ENCODE peak calls at places on chromosomes 1 and 21, in six cellular contexts. V, L, Z, R, T and E are unnamed samples.
A peak's percentile ranks its signal among the peaks of the same experiment; 100 is the strongest.

GRCh38 chr1:2795926-2796325 is 5.6 kb downstream of the TTC34 start:
- DNase-seq in V (no peak), L (no peak), Z (no peak), R (no peak), T (no peak), E (no peak)

GRCh38 chr1:234934611-234935033 is 194.0 kb downstream of the TOMM20 start:
- DNase-seq in V (no peak), L (no peak), Z (no peak), R (peak; percentile 93), T (no peak), E (peak; percentile 79)

GRCh38 chr1:244840219-244840794 is 4.8 kb downstream of the COX20 start:
- DNase-seq in V (no peak), L (no peak), Z (no peak), R (no peak), T (no peak), E (no peak)

GRCh38 chr1:159214149-159214760 is 9.6 kb downstream of the ACKR1 start:
- DNase-seq in V (peak; percentile 62), L (peak; percentile 20), Z (peak; percentile 49), R (peak; percentile 23), T (peak; percentile 64), E (peak; percentile 34)

GRCh38 chr21:38768385-38769071 is 37.2 kb upstream of the ETS2 start:
- DNase-seq in V (no peak), L (peak; percentile 62), Z (no peak), R (peak; percentile 97), T (no peak), E (peak; percentile 93)

GRCh38 chr1:197076585-197076984 is 9.5 kb upstream of the F13B start:
- DNase-seq in V (no peak), L (no peak), Z (no peak), R (no peak), T (no peak), E (no peak)

GRCh38 chr1:177569476-177569875 is 398.7 kb downstream of the BRINP2 start:
- DNase-seq in V (no peak), L (no peak), Z (no peak), R (peak; percentile 70), T (no peak), E (peak; percentile 56)

GRCh38 chr1:222043444-222044292 is 301.8 kb upstream of the DUSP10 start:
- DNase-seq in V (no peak), L (no peak), Z (no peak), R (peak; percentile 92), T (no peak), E (peak; percentile 95)

GRCh38 chr1:156458181-156458503 is 42.4 kb downstream of the MEF2D start:
- DNase-seq in V (no peak), L (no peak), Z (no peak), R (peak; percentile 80), T (no peak), E (peak; percentile 65)

GRCh38 chr1:87435484-87435883 is 106.8 kb downstream of the LMO4 start:
- DNase-seq in V (no peak), L (no peak), Z (no peak), R (peak; percentile 44), T (no peak), E (peak; percentile 34)

GRCh38 chr1:83765125-83765524 is 233.8 kb downstream of the TTLL7 start:
- DNase-seq in V (no peak), L (no peak), Z (no peak), R (no peak), T (no peak), E (no peak)

GRCh38 chr1:6251681-6252373 is 7.8 kb downstream of the HES3 start:
- DNase-seq in V (no peak), L (no peak), Z (no peak), R (no peak), T (no peak), E (no peak)

GRCh38 chr1:50023292-50024159 is at the start of gene AGBL4:
- DNase-seq in V (peak; percentile 8), L (peak; percentile 15), Z (peak; percentile 5), R (peak; percentile 3), T (peak; percentile 45), E (peak; percentile 34)

GRCh38 chr1:17723684-17724083 is 31.4 kb upstream of the ACTL8 start:
- DNase-seq in V (no peak), L (no peak), Z (no peak), R (no peak), T (no peak), E (no peak)

GRCh38 chr1:218345673-218346390 is 696 bp downstream of the TGFB2 start:
- DNase-seq in V (peak; percentile 82), L (peak; percentile 16), Z (peak; percentile 74), R (peak; percentile 78), T (peak; percentile 25), E (peak; percentile 80)

GRCh38 chr1:104648269-104648691 is 898.6 kb downstream of the AMY1C start:
- DNase-seq in V (peak; percentile 49), L (no peak), Z (no peak), R (peak; percentile 1), T (no peak), E (no peak)

GRCh38 chr1:43067856-43068751 is 104.0 kb downstream of the EBNA1BP2 start:
- DNase-seq in V (no peak), L (no peak), Z (no peak), R (no peak), T (no peak), E (no peak)

GRCh38 chr21:46322351-46323226 is 1.1 kb downstream of the C21orf58 start:
- DNase-seq in V (peak; percentile 21), L (peak; percentile 11), Z (peak; percentile 44), R (peak; percentile 57), T (no peak), E (peak; percentile 46)

GRCh38 chr1:36400825-36401601 is 3.3 kb upstream of the LSM10 start:
- DNase-seq in V (peak; percentile 92), L (peak; percentile 65), Z (peak; percentile 43), R (no peak), T (no peak), E (peak; percentile 45)

GRCh38 chr1:15952317-15953258 is 23.3 kb downstream of the ZBTB17 start:
- DNase-seq in V (no peak), L (peak; percentile 49), Z (peak; percentile 93), R (peak; percentile 97), T (no peak), E (peak; percentile 92)